ENCODE peak calls at places on chromosomes 13 and 19, in five cellular contexts. O, T, Y, B and Z are unnamed samples.

GRCh38 chr13:105144936-105145335 is 1390.5 kb downstream of the EFNB2 start:
- DNase-seq in O (no peak), T (no peak), Y (no peak), B (no peak), Z (no peak)

GRCh38 chr13:71240906-71241305 is 626.1 kb downstream of the DACH1 start:
- DNase-seq in O (no peak), T (no peak), Y (no peak), B (no peak), Z (no peak)

GRCh38 chr19:46878613-46879375 is 18.0 kb downstream of the ARHGAP35 start:
- DNase-seq in O (peak; percentile 48), T (no peak), Y (no peak), B (no peak), Z (no peak)

GRCh38 chr13:29523199-29523931 is 72.1 kb downstream of the SLC7A1 start:
- DNase-seq in O (no peak), T (no peak), Y (no peak), B (no peak), Z (no peak)

GRCh38 chr19:39444598-39445257 is 654 bp upstream of the SUPT5H start:
- DNase-seq in O (no peak), T (no peak), Y (no peak), B (no peak), Z (no peak)

GRCh38 chr19:54644056-54644455 is 13.8 kb downstream of the LILRB1 start:
- DNase-seq in O (no peak), T (no peak), Y (peak; percentile 71), B (no peak), Z (peak; percentile 5)

GRCh38 chr13:93859666-93860065 is 619.8 kb downstream of the DCT start:
- DNase-seq in O (peak; percentile 30), T (no peak), Y (no peak), B (no peak), Z (no peak)

GRCh38 chr13:43293986-43294880 is 270.8 kb downstream of the DNAJC15 start:
- DNase-seq in O (no peak), T (no peak), Y (no peak), B (no peak), Z (no peak)

GRCh38 chr13:37485766-37486165 is 112.8 kb downstream of the POSTN start:
- DNase-seq in O (no peak), T (no peak), Y (no peak), B (no peak), Z (no peak)

GRCh38 chr19:41156207-41156606 is 36.8 kb upstream of the CYP2S1 start:
- DNase-seq in O (no peak), T (no peak), Y (no peak), B (no peak), Z (no peak)

GRCh38 chr13:106118050-106118449 is 417.4 kb downstream of the EFNB2 start:
- DNase-seq in O (no peak), T (no peak), Y (no peak), B (no peak), Z (no peak)

GRCh38 chr13:98650376-98651107 is 73.6 kb upstream of the STK24 start:
- DNase-seq in O (no peak), T (no peak), Y (peak; percentile 58), B (no peak), Z (no peak)

GRCh38 chr13:97809576-97809975 is 143.9 kb upstream of the IPO5 start:
- DNase-seq in O (no peak), T (no peak), Y (no peak), B (no peak), Z (no peak)

GRCh38 chr13:34764246-34764645 is 177.8 kb upstream of the NBEA start:
- DNase-seq in O (no peak), T (no peak), Y (no peak), B (no peak), Z (no peak)

GRCh38 chr13:112849500-112849899 is 119.5 kb upstream of the MCF2L start:
- DNase-seq in O (no peak), T (no peak), Y (no peak), B (no peak), Z (no peak)

GRCh38 chr13:100589178-100589725 is 663 bp upstream of the GGACT start:
- DNase-seq in O (no peak), T (no peak), Y (no peak), B (no peak), Z (no peak)

GRCh38 chr13:113995051-113995601 is 21.2 kb upstream of the C13orf46 start:
- DNase-seq in O (no peak), T (no peak), Y (peak; percentile 37), B (no peak), Z (no peak)

GRCh38 chr19:23817519-23817918 is 58.8 kb upstream of the ZNF681 start:
- DNase-seq in O (no peak), T (no peak), Y (no peak), B (no peak), Z (no peak)

GRCh38 chr19:42284066-42284501 is 15.0 kb downstream of the CIC start:
- DNase-seq in O (no peak), T (no peak), Y (peak; percentile 85), B (peak; percentile 87), Z (peak; percentile 85)

GRCh38 chr13:38421590-38422560 is 72.2 kb downstream of the UFM1 start:
- DNase-seq in O (no peak), T (no peak), Y (no peak), B (no peak), Z (no peak)

GRCh38 chr19:38684078-38684861 is 36.8 kb downstream of the ACTN4 start:
- DNase-seq in O (peak; percentile 83), T (peak; percentile 55), Y (peak; percentile 80), B (peak; percentile 54), Z (no peak)

GRCh38 chr13:48199404-48199991 is 33.5 kb upstream of the ITM2B start:
- DNase-seq in O (no peak), T (no peak), Y (no peak), B (no peak), Z (no peak)

GRCh38 chr19:43532571-43532961 is 422 bp upstream of the ZNF575 start:
- DNase-seq in O (no peak), T (no peak), Y (peak; percentile 76), B (no peak), Z (no peak)

GRCh38 chr19:39133431-39134270 is 8.1 kb downstream of the PAK4 start:
- DNase-seq in O (no peak), T (no peak), Y (no peak), B (no peak), Z (no peak)

GRCh38 chr13:80276371-80277289 is 64.3 kb downstream of the SPRY2 start:
- DNase-seq in O (no peak), T (no peak), Y (no peak), B (no peak), Z (no peak)

GRCh38 chr19:577439-578392 is 5.3 kb downstream of the BSG start:
- DNase-seq in O (no peak), T (no peak), Y (no peak), B (no peak), Z (no peak)

GRCh38 chr19:41427647-41428480 is 690 bp upstream of the B3GNT8 start:
- DNase-seq in O (no peak), T (no peak), Y (peak; percentile 71), B (peak; percentile 40), Z (no peak)

GRCh38 chr19:23896912-23897311 is 17.8 kb upstream of the ZNF726 start:
- DNase-seq in O (no peak), T (no peak), Y (no peak), B (no peak), Z (no peak)

GRCh38 chr19:50794778-50795664 is 4.8 kb downstream of the ACP4 start:
- DNase-seq in O (peak; percentile 15), T (no peak), Y (no peak), B (peak; percentile 75), Z (no peak)

GRCh38 chr13:53200498-53201453 is 172.2 kb downstream of the OLFM4 start:
- DNase-seq in O (no peak), T (no peak), Y (peak; percentile 61), B (peak; percentile 4), Z (no peak)

GRCh38 chr19:33771308-33772101 is 25.2 kb upstream of the KCTD15 start:
- DNase-seq in O (no peak), T (no peak), Y (peak; percentile 74), B (peak; percentile 38), Z (peak; percentile 42)

GRCh38 chr13:77267362-77267761 is 59.5 kb downstream of the MYCBP2 start:
- DNase-seq in O (no peak), T (no peak), Y (no peak), B (no peak), Z (no peak)

DNA sequence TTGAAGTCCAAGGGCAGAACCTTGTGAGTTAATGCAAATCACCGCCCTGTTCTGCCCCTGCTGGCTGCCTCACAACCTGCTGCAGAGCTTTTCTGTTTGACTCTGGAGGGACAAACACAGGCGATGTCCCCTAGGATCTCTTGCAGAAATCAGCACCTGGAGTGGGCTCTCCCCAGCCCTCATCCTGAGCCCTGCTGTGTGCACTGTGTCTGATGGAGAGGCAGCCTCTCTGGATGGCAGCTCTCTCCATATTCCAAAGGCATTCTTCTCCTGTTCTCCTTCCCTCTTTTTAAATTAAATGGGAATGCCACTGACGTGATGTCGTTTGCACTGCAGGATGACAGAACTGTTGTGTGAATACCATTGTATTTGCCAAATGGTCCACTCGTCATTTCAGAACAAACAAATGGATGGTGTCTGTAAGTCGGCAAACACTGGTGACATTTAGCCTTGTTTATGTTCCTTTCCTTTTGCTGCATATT is 184.1 kb downstream of the ZNF536 start:
- DNase-seq in O (no peak), T (no peak), Y (no peak), B (no peak), Z (no peak)
- TF ChIP-seq CTCF in O (no peak), T (no peak), Y (no peak), B (no peak), Z (no peak)

GRCh38 chr19:37470216-37470615 is 1.1 kb downstream of the ZNF570 start:
- DNase-seq in O (no peak), T (no peak), Y (no peak), B (no peak), Z (no peak)

GRCh38 chr19:37466277-37466797 is 907 bp downstream of the ZNF569 start:
- DNase-seq in O (no peak), T (no peak), Y (no peak), B (no peak), Z (no peak)

GRCh38 chr19:37468961-37469777 is at the start of gene ZNF570:
- DNase-seq in O (peak; percentile 45), T (peak; percentile 62), Y (peak; percentile 93), B (peak; percentile 93), Z (peak; percentile 84)

GRCh38 chr19:37467608-37468090 is 405 bp upstream of the ZNF569 start:
- DNase-seq in O (no peak), T (no peak), Y (no peak), B (no peak), Z (no peak)

GRCh38 chr19:37466798-37467607 is at the start of gene ZNF569:
- DNase-seq in O (peak; percentile 84), T (peak; percentile 59), Y (peak; percentile 94), B (peak; percentile 92), Z (peak; percentile 82)
- TF ChIP-seq CTCF in O (no peak), T (no peak), Y (no peak), B (no peak), Z (no peak)

DNA sequence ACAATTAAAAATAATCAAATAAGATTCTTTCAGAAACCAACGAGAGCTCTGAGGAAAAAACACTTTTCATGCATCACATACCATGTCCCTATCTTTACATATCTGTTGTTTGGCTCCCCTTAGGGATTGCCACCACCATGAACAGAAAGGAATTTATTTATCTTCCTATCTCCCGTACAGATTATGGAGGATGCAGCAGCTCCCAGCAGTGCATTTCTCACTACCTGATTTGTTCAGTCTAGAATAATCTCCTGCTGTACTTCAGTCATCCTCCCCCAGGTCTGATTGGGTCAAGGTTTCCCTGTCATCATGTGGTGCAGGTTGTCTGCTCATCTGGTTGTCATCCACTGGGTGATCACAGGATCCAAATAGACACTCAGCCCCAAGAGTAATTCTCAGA is 451.3 kb downstream of the OXGR1 start:
- DNase-seq in O (no peak), T (no peak), Y (no peak), B (no peak), Z (no peak)
- TF ChIP-seq CTCF in O (no peak), T (no peak), Y (no peak), B (no peak), Z (no peak)

GRCh38 chr19:52351512-52351911 is 15.5 kb downstream of the ZNF610 start:
- DNase-seq in O (no peak), T (no peak), Y (no peak), B (no peak), Z (no peak)
- TF ChIP-seq CTCF in O (no peak), T (no peak), Y (no peak), B (no peak), Z (no peak)